ENCODE peak calls at places on chromosomes 7 and 10, in eight cellular contexts. S, T, F, H, W, G, J and D are unnamed samples. For H3K36me3, the result is how much of the 10 kb centered on the place peaks cover.

GRCh38 chr7:154929006-154929726 is 73.8 kb downstream of the PAXIP1 start:
- DNase-seq in F (peak), H (no peak), S (no peak), W (no peak), T (no peak), J (no peak), G (no peak), D (no peak)

GRCh38 chr10:132445516-132446194 is 48.7 kb downstream of the PWWP2B start:
- DNase-seq in F (no peak), T (no peak), H (no peak), J (peak), S (no peak), W (no peak), G (no peak), D (no peak)

GRCh38 chr10:614341-614664 is 75.2 kb downstream of the DIP2C start:
- DNase-seq in G (no peak), S (no peak), W (no peak), T (no peak), F (no peak), J (peak), H (no peak), D (no peak)

GRCh38 chr7:115352375-115352774 is 430.5 kb downstream of the MDFIC start:
- DNase-seq in S (no peak), W (no peak), F (no peak), J (no peak), H (no peak), T (no peak), G (no peak), D (no peak)

GRCh38 chr7:127733976-127734375 is 82.0 kb downstream of the SND1 start:
- DNase-seq in W (no peak), T (no peak), S (no peak), G (no peak), J (no peak), H (no peak), F (no peak), D (no peak)

GRCh38 chr7:141344153-141344935 is 206.9 kb upstream of the AGK start:
- DNase-seq in H (no peak), J (no peak), T (no peak), S (no peak), G (no peak), F (no peak), W (no peak), D (no peak)

GRCh38 chr7:11587048-11587447 is 244.9 kb downstream of the THSD7A start:
- DNase-seq in S (peak), W (no peak), F (no peak), H (no peak), G (no peak), J (no peak), T (no peak), D (no peak)

GRCh38 chr10:78299861-78300453 is 266.3 kb downstream of the RPS24 start:
- DNase-seq in H (no peak), F (no peak), G (no peak), W (no peak), T (peak), J (no peak), S (no peak), D (no peak)

GRCh38 chr10:89531359-89531758 is 4.0 kb downstream of the SLC16A12 start:
- DNase-seq in G (no peak), H (no peak), T (no peak), J (no peak), W (no peak), F (no peak), S (no peak), D (no peak)

GRCh38 chr10:77510695-77511094 is 126.9 kb downstream of the KCNMA1 start:
- DNase-seq in J (no peak), S (no peak), H (no peak), T (no peak), W (no peak), F (no peak), G (no peak), D (no peak)

GRCh38 chr7:43211276-43211675 is 98.8 kb downstream of the HECW1 start:
- DNase-seq in F (no peak), T (no peak), G (no peak), H (peak), J (no peak), S (no peak), W (no peak), D (no peak)

GRCh38 chr7:74525140-74525539 is 71.4 kb downstream of the GTF2IRD1 start:
- DNase-seq in W (no peak), H (no peak), G (no peak), S (no peak), T (no peak), J (no peak), F (no peak), D (no peak)

GRCh38 chr7:74525881-74526280 is 72.2 kb downstream of the GTF2IRD1 start:
- DNase-seq in J (peak), H (peak), F (peak), T (no peak), W (peak), S (no peak), G (no peak), D (no peak)

GRCh38 chr7:74523015-74523414 is 69.3 kb downstream of the GTF2IRD1 start:
- DNase-seq in H (no peak), J (no peak), W (no peak), G (no peak), F (no peak), S (no peak), T (no peak), D (no peak)

GRCh38 chr7:74526780-74527179 is 73.1 kb downstream of the GTF2IRD1 start:
- DNase-seq in G (no peak), T (no peak), F (peak), W (no peak), S (no peak), J (no peak), H (no peak), D (no peak)

DNA sequence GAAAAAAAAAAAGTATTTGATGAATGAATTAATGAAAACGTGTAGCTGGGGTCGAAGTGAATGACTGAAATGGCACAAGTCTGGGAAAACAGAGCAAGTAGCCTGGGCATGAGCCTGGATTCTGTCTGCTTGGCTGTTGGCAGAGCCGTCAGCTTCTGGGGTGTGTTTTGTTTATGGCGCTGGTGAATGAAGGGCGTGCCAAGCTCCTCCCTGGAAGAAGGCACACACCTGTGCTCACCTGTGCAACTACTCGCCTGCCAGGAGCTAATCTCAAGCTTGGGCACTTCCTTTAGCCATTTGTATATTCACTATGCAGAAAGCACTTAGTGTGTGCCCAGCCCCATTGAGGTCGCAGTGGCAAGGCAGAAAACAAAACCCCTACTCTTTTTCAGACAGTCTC is 74.1 kb downstream of the GTF2IRD1 start:
- DNase-seq in F (peak), G (no peak), W (no peak), T (no peak), J (peak), H (no peak), S (no peak), D (no peak)
- H3K36me3 ChIP-seq in F (under half), G (half or more), W (under half), T (under half), J (under half), H (under half), S (under half), D (under half)

GRCh38 chr10:30725661-30726060 is 96.1 kb upstream of the LYZL2 start:
- DNase-seq in F (no peak), W (no peak), H (no peak), S (no peak), T (no peak), G (no peak), J (no peak), D (no peak)
- H3K36me3 ChIP-seq in F (under half), W (under half), H (under half), S (under half), T (under half), G (under half), J (under half), D (under half)

GRCh38 chr7:18590259-18590658 is 94.7 kb downstream of the HDAC9 start:
- DNase-seq in W (no peak), J (no peak), S (no peak), H (no peak), T (no peak), F (no peak), G (no peak), D (no peak)
- H3K36me3 ChIP-seq in W (under half), J (under half), S (half or more), H (under half), T (under half), F (under half), G (under half), D (under half)

GRCh38 chr7:200290-200689 is 7.9 kb downstream of the FAM20C start:
- DNase-seq in H (peak), W (no peak), F (no peak), G (no peak), T (no peak), S (no peak), J (no peak), D (no peak)
- H3K36me3 ChIP-seq in H (under half), W (under half), F (under half), G (half or more), T (under half), S (under half), J (under half), D (under half)

DNA sequence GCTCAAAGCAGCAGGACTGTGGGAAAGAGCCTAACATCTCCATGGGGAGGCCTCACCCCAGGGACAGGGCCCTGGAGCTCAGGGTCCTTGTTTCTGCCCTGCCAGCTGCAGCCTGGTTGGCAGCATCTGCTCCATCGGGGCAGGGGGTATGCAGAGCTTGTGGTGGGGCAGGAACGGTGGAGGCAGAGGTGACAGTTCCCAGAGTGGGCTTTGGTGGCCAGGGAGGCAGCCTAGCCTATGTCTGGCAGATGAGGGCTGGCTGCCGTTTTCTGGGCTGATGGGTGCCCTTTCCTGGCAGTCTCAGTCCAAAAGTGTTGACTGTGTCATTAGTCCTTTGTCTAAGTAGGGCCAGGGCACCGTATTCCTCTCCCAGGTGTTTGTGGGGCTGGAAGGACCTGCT is 12.2 kb upstream of the AHCYL2 start:
- DNase-seq in W (no peak), G (no peak), H (no peak), J (no peak), T (no peak), F (no peak), S (no peak), D (no peak)
- H3K36me3 ChIP-seq in W (under half), G (under half), H (under half), J (under half), T (under half), F (under half), S (under half), D (under half)